ENCODE peak calls at places on chromosomes 11 and 22, in five cellular contexts. One of them, this sample, is unnamed. For H3K4me1, the result is how much of the 10 kb centered on the place peaks cover.

GRCh38 chr11:35859311-35859710 is 84.6 kb upstream of the LDLRAD3 start:
- DNase-seq in stomach: no peak
- DNase-seq in Peyer's patch: no peak
- DNase-seq in CD8-positive, alpha-beta memory T cell: no peak
- DNase-seq in cardiac muscle cell: peak
- DNase-seq in this sample: no peak

GRCh38 chr11:112361396-112361795 is 100.7 kb upstream of the PLET1 start:
- DNase-seq in stomach: no peak
- DNase-seq in cardiac muscle cell: no peak
- DNase-seq in Peyer's patch: no peak
- DNase-seq in CD8-positive, alpha-beta memory T cell: no peak
- DNase-seq in this sample: no peak

GRCh38 chr22:29071261-29072045 is 1.4 kb upstream of the KREMEN1 start:
- DNase-seq in cardiac muscle cell: peak
- DNase-seq in Peyer's patch: peak
- DNase-seq in CD8-positive, alpha-beta memory T cell: no peak
- DNase-seq in stomach: peak
- DNase-seq in this sample: peak

GRCh38 chr11:89737116-89737515 is 27.0 kb downstream of the TRIM77 start:
- DNase-seq in Peyer's patch: no peak
- DNase-seq in cardiac muscle cell: no peak
- DNase-seq in stomach: no peak
- DNase-seq in CD8-positive, alpha-beta memory T cell: no peak
- DNase-seq in this sample: no peak

GRCh38 chr11:95788921-95789505 is 569 bp downstream of the FAM76B start:
- DNase-seq in cardiac muscle cell: peak
- DNase-seq in stomach: no peak
- DNase-seq in Peyer's patch: peak
- DNase-seq in CD8-positive, alpha-beta memory T cell: peak
- DNase-seq in this sample: peak

GRCh38 chr22:39135092-39135896 is 17.2 kb downstream of the CBX7 start:
- DNase-seq in Peyer's patch: peak
- DNase-seq in cardiac muscle cell: peak
- DNase-seq in CD8-positive, alpha-beta memory T cell: no peak
- DNase-seq in stomach: no peak
- DNase-seq in this sample: no peak

GRCh38 chr11:127157225-127157624 is 156.7 kb upstream of the KIRREL3 start:
- DNase-seq in cardiac muscle cell: no peak
- DNase-seq in stomach: no peak
- DNase-seq in Peyer's patch: no peak
- DNase-seq in CD8-positive, alpha-beta memory T cell: no peak
- DNase-seq in this sample: no peak

GRCh38 chr22:30537083-30537731 is 9.3 kb downstream of the SEC14L6 start:
- DNase-seq in cardiac muscle cell: no peak
- DNase-seq in stomach: no peak
- DNase-seq in CD8-positive, alpha-beta memory T cell: no peak
- DNase-seq in Peyer's patch: no peak
- DNase-seq in this sample: no peak

GRCh38 chr11:66720223-66720898 is 8.7 kb downstream of the SPTBN2 start:
- DNase-seq in stomach: peak
- DNase-seq in CD8-positive, alpha-beta memory T cell: no peak
- DNase-seq in Peyer's patch: peak
- DNase-seq in cardiac muscle cell: peak
- DNase-seq in this sample: peak

GRCh38 chr22:47098554-47098953 is 336.1 kb downstream of the TBC1D22A start:
- DNase-seq in stomach: no peak
- DNase-seq in cardiac muscle cell: no peak
- DNase-seq in Peyer's patch: no peak
- DNase-seq in CD8-positive, alpha-beta memory T cell: no peak
- DNase-seq in this sample: no peak

GRCh38 chr11:65502274-65502851 is 3.5 kb downstream of the MALAT1 start:
- DNase-seq in CD8-positive, alpha-beta memory T cell: no peak
- DNase-seq in Peyer's patch: peak
- DNase-seq in stomach: no peak
- DNase-seq in cardiac muscle cell: peak
- DNase-seq in this sample: no peak

GRCh38 chr11:128394436-128395089 is 192.8 kb downstream of the ETS1 start:
- DNase-seq in stomach: no peak
- DNase-seq in Peyer's patch: no peak
- DNase-seq in cardiac muscle cell: peak
- DNase-seq in CD8-positive, alpha-beta memory T cell: no peak
- DNase-seq in this sample: no peak

GRCh38 chr11:44862546-44863101 is 88.1 kb downstream of the TP53I11 start:
- DNase-seq in Peyer's patch: no peak
- DNase-seq in stomach: no peak
- DNase-seq in CD8-positive, alpha-beta memory T cell: no peak
- DNase-seq in cardiac muscle cell: no peak
- DNase-seq in this sample: no peak

GRCh38 chr22:23364389-23364788 is 184.1 kb downstream of the BCR start:
- DNase-seq in CD8-positive, alpha-beta memory T cell: no peak
- DNase-seq in stomach: no peak
- DNase-seq in cardiac muscle cell: no peak
- DNase-seq in Peyer's patch: no peak
- DNase-seq in this sample: no peak

GRCh38 chr22:34001701-34002466 is 81.6 kb upstream of the LARGE1 start:
- DNase-seq in stomach: no peak
- DNase-seq in Peyer's patch: peak
- DNase-seq in CD8-positive, alpha-beta memory T cell: no peak
- DNase-seq in cardiac muscle cell: no peak
- DNase-seq in this sample: no peak

GRCh38 chr11:85845052-85845631 is 10.0 kb upstream of the CCDC83 start:
- DNase-seq in cardiac muscle cell: peak
- DNase-seq in CD8-positive, alpha-beta memory T cell: no peak
- DNase-seq in Peyer's patch: no peak
- DNase-seq in stomach: no peak
- DNase-seq in this sample: no peak

GRCh38 chr11:39120890-39121289 is 2338.6 kb downstream of the LRRC4C start:
- DNase-seq in Peyer's patch: no peak
- DNase-seq in stomach: no peak
- DNase-seq in CD8-positive, alpha-beta memory T cell: no peak
- DNase-seq in cardiac muscle cell: no peak
- DNase-seq in this sample: no peak

GRCh38 chr11:133323354-133323753 is 208.9 kb downstream of the OPCML start:
- DNase-seq in stomach: no peak
- DNase-seq in CD8-positive, alpha-beta memory T cell: no peak
- DNase-seq in cardiac muscle cell: no peak
- DNase-seq in Peyer's patch: no peak
- DNase-seq in this sample: no peak

GRCh38 chr11:70862093-70862492 is 390.3 kb downstream of the SHANK2 start:
- DNase-seq in stomach: no peak
- DNase-seq in CD8-positive, alpha-beta memory T cell: no peak
- DNase-seq in Peyer's patch: no peak
- DNase-seq in cardiac muscle cell: no peak
- DNase-seq in this sample: no peak

GRCh38 chr11:83287631-83288030 is 1.5 kb upstream of the CCDC90B start:
- DNase-seq in stomach: no peak
- DNase-seq in cardiac muscle cell: no peak
- DNase-seq in CD8-positive, alpha-beta memory T cell: no peak
- DNase-seq in Peyer's patch: peak
- DNase-seq in this sample: no peak

GRCh38 chr22:25573822-25574221 is 9.3 kb downstream of the GRK3 start:
- DNase-seq in stomach: no peak
- DNase-seq in CD8-positive, alpha-beta memory T cell: no peak
- DNase-seq in Peyer's patch: no peak
- DNase-seq in cardiac muscle cell: no peak
- DNase-seq in this sample: no peak

GRCh38 chr22:25569983-25570382 is 5.5 kb downstream of the GRK3 start:
- DNase-seq in Peyer's patch: no peak
- DNase-seq in CD8-positive, alpha-beta memory T cell: no peak
- DNase-seq in cardiac muscle cell: no peak
- DNase-seq in stomach: no peak
- DNase-seq in this sample: no peak

GRCh38 chr22:25567305-25567704 is 2.8 kb downstream of the GRK3 start:
- DNase-seq in cardiac muscle cell: no peak
- DNase-seq in CD8-positive, alpha-beta memory T cell: no peak
- DNase-seq in Peyer's patch: no peak
- DNase-seq in stomach: no peak
- DNase-seq in this sample: no peak

GRCh38 chr22:25566812-25567211 is 2.3 kb downstream of the GRK3 start:
- DNase-seq in stomach: no peak
- DNase-seq in cardiac muscle cell: no peak
- DNase-seq in CD8-positive, alpha-beta memory T cell: no peak
- DNase-seq in Peyer's patch: no peak
- DNase-seq in this sample: peak

GRCh38 chr22:25572708-25573161 is 8.3 kb downstream of the GRK3 start:
- DNase-seq in Peyer's patch: no peak
- DNase-seq in cardiac muscle cell: no peak
- DNase-seq in CD8-positive, alpha-beta memory T cell: no peak
- DNase-seq in stomach: no peak
- DNase-seq in this sample: no peak
- H3K4me1 ChIP-seq in Peyer's patch: under half
- H3K4me1 ChIP-seq in cardiac muscle cell: under half
- H3K4me1 ChIP-seq in CD8-positive, alpha-beta memory T cell: under half
- H3K4me1 ChIP-seq in stomach: under half
- H3K4me1 ChIP-seq in this sample: under half

GRCh38 chr11:75480890-75481190 is 44.9 kb downstream of the GDPD5 start:
- DNase-seq in cardiac muscle cell: no peak
- DNase-seq in Peyer's patch: no peak
- DNase-seq in stomach: no peak
- DNase-seq in CD8-positive, alpha-beta memory T cell: no peak
- DNase-seq in this sample: no peak

GRCh38 chr11:75482310-75482606 is 43.5 kb downstream of the GDPD5 start:
- DNase-seq in stomach: no peak
- DNase-seq in Peyer's patch: no peak
- DNase-seq in cardiac muscle cell: no peak
- DNase-seq in CD8-positive, alpha-beta memory T cell: no peak
- DNase-seq in this sample: no peak

GRCh38 chr11:75480185-75480889 is 45.4 kb downstream of the GDPD5 start:
- DNase-seq in cardiac muscle cell: no peak
- DNase-seq in CD8-positive, alpha-beta memory T cell: no peak
- DNase-seq in stomach: no peak
- DNase-seq in Peyer's patch: no peak
- DNase-seq in this sample: no peak

GRCh38 chr11:75482931-75483469 is 42.7 kb downstream of the GDPD5 start:
- DNase-seq in cardiac muscle cell: no peak
- DNase-seq in Peyer's patch: no peak
- DNase-seq in stomach: no peak
- DNase-seq in CD8-positive, alpha-beta memory T cell: no peak
- DNase-seq in this sample: no peak

DNA sequence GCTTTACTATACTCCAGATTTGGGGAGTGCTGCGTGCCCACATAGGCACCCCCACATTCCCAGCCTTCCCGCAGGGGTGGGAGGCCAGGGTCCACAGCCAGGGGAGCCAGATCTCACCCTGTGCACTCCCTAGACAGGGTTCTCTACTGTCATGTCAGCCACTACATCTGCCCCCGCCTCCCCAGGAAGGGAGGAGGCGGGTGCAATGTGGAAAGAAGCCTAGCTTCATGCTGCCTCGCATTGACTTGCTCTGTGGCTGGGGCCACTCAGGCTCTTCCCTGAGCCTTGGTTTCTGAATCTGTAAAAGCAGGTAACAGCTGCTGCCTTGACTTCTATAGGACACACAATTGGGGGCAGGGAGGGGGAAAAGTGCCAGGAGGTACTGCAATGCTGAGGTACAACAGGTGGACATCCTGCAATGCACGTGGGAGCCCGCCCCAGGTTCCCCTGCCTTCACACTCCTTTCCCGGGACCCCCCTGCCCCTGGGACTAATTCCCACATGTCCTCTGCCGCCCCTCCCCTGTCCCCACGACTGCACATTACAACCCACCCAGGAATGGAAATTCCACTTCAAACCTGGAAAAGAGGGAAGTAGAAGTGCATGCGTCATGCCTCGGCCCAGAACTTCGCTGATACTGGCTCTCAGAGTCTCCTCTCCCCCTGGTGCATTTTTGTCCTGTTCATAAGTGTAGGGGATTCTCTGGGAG is 44.0 kb downstream of the GDPD5 start:
- DNase-seq in cardiac muscle cell: no peak
- DNase-seq in CD8-positive, alpha-beta memory T cell: no peak
- DNase-seq in Peyer's patch: no peak
- DNase-seq in stomach: no peak
- DNase-seq in this sample: no peak
- H3K27ac ChIP-seq in cardiac muscle cell: no peak
- H3K27ac ChIP-seq in CD8-positive, alpha-beta memory T cell: peak
- H3K27ac ChIP-seq in Peyer's patch: no peak
- H3K27ac ChIP-seq in stomach: no peak
- H3K27ac ChIP-seq in this sample: no peak

GRCh38 chr11:46238078-46238966 is 39.1 kb upstream of the CREB3L1 start:
- DNase-seq in cardiac muscle cell: peak
- DNase-seq in CD8-positive, alpha-beta memory T cell: peak
- DNase-seq in Peyer's patch: peak
- DNase-seq in stomach: peak
- DNase-seq in this sample: peak

GRCh38 chr11:46237248-46238077 is 40.0 kb upstream of the CREB3L1 start:
- DNase-seq in Peyer's patch: peak
- DNase-seq in stomach: peak
- DNase-seq in CD8-positive, alpha-beta memory T cell: peak
- DNase-seq in cardiac muscle cell: peak
- DNase-seq in this sample: peak

GRCh38 chr11:46238967-46239800 is 38.3 kb upstream of the CREB3L1 start:
- DNase-seq in stomach: peak
- DNase-seq in Peyer's patch: peak
- DNase-seq in cardiac muscle cell: peak
- DNase-seq in CD8-positive, alpha-beta memory T cell: peak
- DNase-seq in this sample: peak

GRCh38 chr11:46235777-46236688 is 41.4 kb upstream of the CREB3L1 start:
- DNase-seq in cardiac muscle cell: peak
- DNase-seq in Peyer's patch: no peak
- DNase-seq in stomach: no peak
- DNase-seq in CD8-positive, alpha-beta memory T cell: no peak
- DNase-seq in this sample: no peak

GRCh38 chr11:46236918-46237247 is 40.6 kb upstream of the CREB3L1 start:
- DNase-seq in Peyer's patch: no peak
- DNase-seq in stomach: no peak
- DNase-seq in cardiac muscle cell: no peak
- DNase-seq in CD8-positive, alpha-beta memory T cell: no peak
- DNase-seq in this sample: no peak
- H3K4me3 ChIP-seq in Peyer's patch: no peak
- H3K4me3 ChIP-seq in stomach: no peak
- H3K4me3 ChIP-seq in cardiac muscle cell: no peak
- H3K4me3 ChIP-seq in CD8-positive, alpha-beta memory T cell: no peak
- H3K4me3 ChIP-seq in this sample: no peak

DNA sequence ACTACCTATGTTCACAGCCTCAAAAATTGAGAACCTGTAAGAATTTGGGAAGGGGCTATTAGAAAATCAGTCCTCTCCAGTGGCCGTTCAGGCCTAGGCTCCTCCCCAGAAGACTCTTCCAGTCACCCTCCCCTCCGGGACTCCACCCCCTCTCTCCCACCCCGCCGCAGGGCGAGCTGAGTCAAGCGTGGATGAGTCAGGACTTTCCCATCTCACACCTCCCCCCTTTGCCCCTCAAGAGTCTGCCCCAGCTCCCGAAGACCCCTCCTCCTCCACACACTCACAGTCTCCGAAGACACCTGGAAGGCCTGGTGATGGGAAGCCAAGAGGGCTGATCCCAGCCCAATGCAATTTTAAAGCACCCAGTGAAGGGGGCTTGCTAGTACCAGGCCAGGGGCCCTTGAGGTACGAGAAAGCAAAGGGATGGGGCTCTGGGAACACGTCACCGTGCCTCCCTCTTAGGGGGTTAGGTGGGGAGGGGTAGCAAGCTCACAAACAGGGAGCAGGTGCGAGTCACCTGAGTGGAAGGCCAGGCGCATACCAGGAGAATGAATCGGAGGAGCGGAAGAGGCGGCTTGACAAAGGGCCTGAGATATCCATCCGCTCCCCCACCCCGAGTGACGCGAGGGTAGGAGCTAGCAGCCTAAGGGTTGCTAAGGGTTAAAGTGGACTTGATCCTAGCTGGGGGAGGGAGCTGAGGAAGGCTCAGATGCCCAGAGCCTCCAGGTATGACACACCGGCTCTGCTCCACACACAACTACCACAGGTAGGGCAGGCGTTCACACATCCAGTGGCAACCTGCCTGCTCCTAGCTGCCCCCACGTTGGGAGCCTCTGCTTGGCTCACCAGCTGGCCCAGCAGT is 13.6 kb downstream of the BCL9L start:
- DNase-seq in CD8-positive, alpha-beta memory T cell: peak
- DNase-seq in stomach: no peak
- DNase-seq in cardiac muscle cell: peak
- DNase-seq in Peyer's patch: peak
- DNase-seq in this sample: peak
- H3K4me1 ChIP-seq in CD8-positive, alpha-beta memory T cell: half or more
- H3K4me1 ChIP-seq in stomach: half or more
- H3K4me1 ChIP-seq in cardiac muscle cell: half or more
- H3K4me1 ChIP-seq in Peyer's patch: half or more
- H3K4me1 ChIP-seq in this sample: half or more